ENCODE peak calls at places on chromosomes 7 and 10, in five cellular contexts. R is mesendoderm, X is NCI-H1694 treated with DMSO at 0.1 percent for 48 hours, W is activated gamma-delta T cell treated with Interleukin-2 at 50 U/mL for 16 hours, G is cerebellar cortex. F is an unnamed sample.

GRCh38 chr10:22853906-22854447 is 73.9 kb upstream of the ARMC3 start:
- DNase-seq in R (no peak), G (no peak), X (no peak), W (no peak), F (no peak)

GRCh38 chr7:43164757-43165156 is 52.3 kb downstream of the HECW1 start:
- DNase-seq in G (peak; percentile 13), W (no peak), R (no peak), X (no peak), F (no peak)

GRCh38 chr10:48289652-48290238 is 15.2 kb upstream of the FRMPD2 start:
- DNase-seq in G (peak; percentile 65), R (peak; percentile 85), W (peak; percentile 36), X (peak; percentile 51), F (peak; percentile 60)

GRCh38 chr7:153939177-153939576 is 113.0 kb upstream of the DPP6 start:
- DNase-seq in X (no peak), R (no peak), W (no peak), G (no peak), F (no peak)

GRCh38 chr7:87687653-87688254 is 59.6 kb downstream of the RUNDC3B start:
- DNase-seq in G (no peak), X (no peak), W (no peak), R (no peak), F (no peak)

GRCh38 chr7:51311166-51311565 is 5.4 kb downstream of the COBL start:
- DNase-seq in X (no peak), W (no peak), G (no peak), R (no peak), F (no peak)

GRCh38 chr10:31920538-31920937 is 8.1 kb downstream of the ARHGAP12 start:
- DNase-seq in G (no peak), W (no peak), R (no peak), X (no peak), F (no peak)

GRCh38 chr7:11373546-11374142 is 400.0 kb downstream of the PHF14 start:
- DNase-seq in X (peak; percentile 60), R (peak; percentile 24), W (no peak), G (peak; percentile 5), F (no peak)

GRCh38 chr7:951881-952547 is 2.5 kb downstream of the ADAP1 start:
- DNase-seq in W (no peak), G (no peak), X (no peak), R (no peak), F (no peak)

GRCh38 chr7:47535033-47535703 is 46.7 kb downstream of the TNS3 start:
- DNase-seq in G (peak; percentile 34), R (no peak), W (no peak), X (peak; percentile 13), F (no peak)

GRCh38 chr7:140027866-140028265 is 34.9 kb downstream of the PARP12 start:
- DNase-seq in X (no peak), W (no peak), G (no peak), R (no peak), F (no peak)

F was measured in CD8-positive, alpha-beta T cell.